ENCODE peak calls at places on chromosomes 5 and 9, in four cellular contexts. One of them, this sample, is unnamed. For H3K36me3, the result is how much of the 10 kb centered on the place peaks cover.

GRCh38 chr9:92359380-92360007 is 33.7 kb downstream of the CENPP start:
- DNase-seq in GM12878: no peak
- DNase-seq in H1: no peak
- DNase-seq in K562: no peak
- DNase-seq in this sample: no peak

GRCh38 chr9:6121707-6122106 is 93.9 kb upstream of the IL33 start:
- DNase-seq in K562: no peak
- DNase-seq in GM12878: no peak
- DNase-seq in H1: no peak
- DNase-seq in this sample: no peak

GRCh38 chr9:126084696-126085095 is 241.9 kb upstream of the MVB12B start:
- DNase-seq in GM12878: no peak
- DNase-seq in K562: no peak
- DNase-seq in H1: no peak
- DNase-seq in this sample: no peak

GRCh38 chr9:119432428-119432827 is 63.2 kb upstream of the BRINP1 start:
- DNase-seq in H1: no peak
- DNase-seq in K562: no peak
- DNase-seq in GM12878: no peak
- DNase-seq in this sample: no peak

GRCh38 chr5:178786859-178787499 is 56.5 kb upstream of the ZNF354A start:
- DNase-seq in H1: no peak
- DNase-seq in K562: no peak
- DNase-seq in GM12878: no peak
- DNase-seq in this sample: peak

GRCh38 chr9:128214571-128215490 is 11.7 kb downstream of the DNM1 start:
- DNase-seq in GM12878: no peak
- DNase-seq in K562: peak
- DNase-seq in H1: no peak
- DNase-seq in this sample: no peak

GRCh38 chr9:109440797-109441287 is 57.3 kb downstream of the PTPN3 start:
- DNase-seq in K562: peak
- DNase-seq in GM12878: no peak
- DNase-seq in H1: no peak
- DNase-seq in this sample: peak

GRCh38 chr9:2657427-2657826 is 35.8 kb downstream of the VLDLR start:
- DNase-seq in GM12878: no peak
- DNase-seq in K562: no peak
- DNase-seq in H1: no peak
- DNase-seq in this sample: no peak

GRCh38 chr5:119829341-119829740 is 200.0 kb downstream of the FAM170A start:
- DNase-seq in H1: no peak
- DNase-seq in K562: no peak
- DNase-seq in GM12878: no peak
- DNase-seq in this sample: no peak

GRCh38 chr9:134544388-134545212 is 97.0 kb upstream of the COL5A1 start:
- DNase-seq in H1: peak
- DNase-seq in GM12878: no peak
- DNase-seq in K562: no peak
- DNase-seq in this sample: peak

GRCh38 chr5:29614202-29614601 is 1579.3 kb upstream of the CDH6 start:
- DNase-seq in H1: no peak
- DNase-seq in GM12878: no peak
- DNase-seq in K562: no peak
- DNase-seq in this sample: no peak

GRCh38 chr5:170132642-170133448 is 27.1 kb downstream of the FOXI1 start:
- DNase-seq in H1: no peak
- DNase-seq in GM12878: no peak
- DNase-seq in K562: no peak
- DNase-seq in this sample: no peak

GRCh38 chr9:137757139-137757538 is 120.4 kb upstream of the CACNA1B start:
- DNase-seq in K562: no peak
- DNase-seq in H1: no peak
- DNase-seq in GM12878: no peak
- DNase-seq in this sample: no peak

GRCh38 chr5:139385061-139385889 is 2.2 kb upstream of the SLC23A1 start:
- DNase-seq in K562: peak
- DNase-seq in H1: no peak
- DNase-seq in GM12878: no peak
- DNase-seq in this sample: peak

GRCh38 chr9:114844766-114845165 is 38.9 kb upstream of the TNFSF15 start:
- DNase-seq in GM12878: no peak
- DNase-seq in K562: no peak
- DNase-seq in H1: no peak
- DNase-seq in this sample: no peak

GRCh38 chr5:124923131-124923530 is 176.7 kb upstream of the ZNF608 start:
- DNase-seq in GM12878: no peak
- DNase-seq in K562: no peak
- DNase-seq in H1: no peak
- DNase-seq in this sample: no peak

GRCh38 chr5:124929000-124929399 is 182.6 kb upstream of the ZNF608 start:
- DNase-seq in GM12878: no peak
- DNase-seq in K562: no peak
- DNase-seq in H1: no peak
- DNase-seq in this sample: no peak

GRCh38 chr5:124924729-124925128 is 178.3 kb upstream of the ZNF608 start:
- DNase-seq in K562: no peak
- DNase-seq in GM12878: no peak
- DNase-seq in H1: no peak
- DNase-seq in this sample: no peak

GRCh38 chr5:124932791-124933600 is 186.6 kb upstream of the ZNF608 start:
- DNase-seq in H1: no peak
- DNase-seq in K562: no peak
- DNase-seq in GM12878: no peak
- DNase-seq in this sample: no peak

GRCh38 chr5:124927735-124928134 is 181.3 kb upstream of the ZNF608 start:
- DNase-seq in GM12878: no peak
- DNase-seq in K562: no peak
- DNase-seq in H1: no peak
- DNase-seq in this sample: no peak
- TF ChIP-seq HDAC6 in GM12878: no peak
- TF ChIP-seq HDAC6 in K562: no peak
- TF ChIP-seq HDAC6 in H1: no peak
- TF ChIP-seq HDAC6 in this sample: no peak

GRCh38 chr9:71710856-71711255 is 57.5 kb downstream of the CEMIP2 start:
- DNase-seq in K562: no peak
- DNase-seq in H1: no peak
- DNase-seq in GM12878: no peak
- DNase-seq in this sample: no peak

GRCh38 chr9:71721786-71722295 is 46.5 kb downstream of the CEMIP2 start:
- DNase-seq in K562: no peak
- DNase-seq in GM12878: no peak
- DNase-seq in H1: no peak
- DNase-seq in this sample: no peak

GRCh38 chr9:71719088-71719487 is 49.2 kb downstream of the CEMIP2 start:
- DNase-seq in K562: no peak
- DNase-seq in GM12878: no peak
- DNase-seq in H1: no peak
- DNase-seq in this sample: no peak

GRCh38 chr9:71719585-71719984 is 48.7 kb downstream of the CEMIP2 start:
- DNase-seq in K562: no peak
- DNase-seq in H1: no peak
- DNase-seq in GM12878: no peak
- DNase-seq in this sample: no peak

DNA sequence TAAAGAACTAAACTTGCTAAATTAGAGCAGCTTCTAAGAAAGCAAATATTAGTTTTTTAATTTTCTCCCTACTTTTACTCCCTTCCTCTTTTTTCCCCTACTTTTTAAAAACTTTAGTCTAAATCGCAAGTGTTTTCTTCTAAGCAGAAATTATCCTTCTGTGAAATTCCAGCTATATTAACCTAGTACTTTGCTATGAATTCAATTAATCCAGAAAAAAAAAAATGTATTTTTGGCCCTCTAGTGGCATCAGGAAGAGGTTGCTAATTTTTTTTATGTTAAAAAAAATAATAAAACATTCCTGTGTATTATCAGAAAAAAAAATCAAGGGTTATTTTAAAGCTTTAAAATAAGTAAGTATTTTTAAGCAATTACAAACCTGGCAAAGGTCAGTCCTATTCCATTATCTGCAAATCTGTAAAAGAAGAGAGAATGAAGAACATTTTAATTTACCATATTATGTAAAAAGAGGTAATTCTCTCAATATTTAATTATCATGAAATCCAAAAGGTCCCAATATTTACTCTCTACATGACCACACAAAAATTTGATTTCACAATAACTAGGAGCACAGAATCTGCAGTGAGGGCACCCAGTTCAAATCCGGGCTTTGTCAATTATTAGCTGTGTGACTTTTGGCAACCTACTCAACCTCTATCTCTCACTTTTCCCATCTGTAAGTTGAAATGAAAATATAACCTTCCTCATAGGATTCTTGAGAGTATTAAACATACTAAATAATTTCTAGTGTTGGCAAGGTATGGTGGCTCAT is 52.0 kb downstream of the CEMIP2 start:
- DNase-seq in H1: no peak
- DNase-seq in GM12878: no peak
- DNase-seq in K562: no peak
- DNase-seq in this sample: no peak
- H3K36me3 ChIP-seq in H1: under half
- H3K36me3 ChIP-seq in GM12878: under half
- H3K36me3 ChIP-seq in K562: under half
- H3K36me3 ChIP-seq in this sample: under half

GRCh38 chr5:159448-160172 is 31.7 kb upstream of the LRRC14B start:
- DNase-seq in GM12878: no peak
- DNase-seq in K562: no peak
- DNase-seq in H1: no peak
- DNase-seq in this sample: no peak
- TF ChIP-seq HDAC6 in GM12878: no peak
- TF ChIP-seq HDAC6 in K562: no peak
- TF ChIP-seq HDAC6 in H1: no peak
- TF ChIP-seq HDAC6 in this sample: no peak

GRCh38 chr5:121624035-121624434 is 227.6 kb upstream of the FTMT start:
- DNase-seq in GM12878: no peak
- DNase-seq in H1: no peak
- DNase-seq in K562: no peak
- DNase-seq in this sample: no peak

GRCh38 chr5:121630402-121630801 is 221.3 kb upstream of the FTMT start:
- DNase-seq in H1: no peak
- DNase-seq in GM12878: no peak
- DNase-seq in K562: no peak
- DNase-seq in this sample: peak

GRCh38 chr5:121628783-121629182 is 222.9 kb upstream of the FTMT start:
- DNase-seq in H1: no peak
- DNase-seq in K562: no peak
- DNase-seq in GM12878: no peak
- DNase-seq in this sample: no peak
- H3K36me3 ChIP-seq in H1: under half
- H3K36me3 ChIP-seq in K562: under half
- H3K36me3 ChIP-seq in GM12878: under half
- H3K36me3 ChIP-seq in this sample: under half

DNA sequence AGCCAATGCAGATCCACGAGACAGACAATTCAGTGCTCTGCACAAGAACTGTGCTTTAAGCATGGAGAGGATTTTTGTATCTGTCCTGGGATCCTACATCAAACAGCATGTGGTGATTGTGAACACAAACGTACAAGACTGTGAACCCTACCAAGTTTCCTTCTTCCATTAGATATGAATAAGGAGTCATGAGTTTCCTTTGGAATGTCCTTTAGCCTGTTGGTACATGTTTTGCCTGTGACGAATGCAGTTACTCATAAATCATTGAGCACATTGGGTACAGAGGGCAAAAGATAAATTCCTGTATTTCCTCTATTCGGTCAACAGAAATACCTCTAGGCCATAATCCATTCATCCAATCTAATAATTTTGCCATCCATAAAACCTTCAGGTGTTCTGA is 61.5 kb downstream of the FXN start:
- DNase-seq in K562: no peak
- DNase-seq in GM12878: no peak
- DNase-seq in H1: no peak
- DNase-seq in this sample: no peak
- TF ChIP-seq HDAC6 in K562: no peak
- TF ChIP-seq HDAC6 in GM12878: no peak
- TF ChIP-seq HDAC6 in H1: no peak
- TF ChIP-seq HDAC6 in this sample: no peak